ENCODE peak calls at places on chromosomes 7 and 10, in eight cellular contexts. One of them, this sample, is unnamed.

GRCh38 chr10:59011972-59012632 is 164.3 kb upstream of the PHYHIPL start:
- ATAC-seq in heart right ventricle: no peak
- ATAC-seq in lung: no peak
- ATAC-seq in RWPE2: no peak
- ATAC-seq in upper lobe of right lung: no peak
- ATAC-seq in right cardiac atrium: no peak
- ATAC-seq in psoas muscle: no peak
- ATAC-seq in HCT116: no peak
- ATAC-seq in this sample: no peak

GRCh38 chr10:95539560-95540284 is 21.4 kb downstream of the SORBS1 start:
- ATAC-seq in psoas muscle: no peak
- ATAC-seq in right cardiac atrium: no peak
- ATAC-seq in RWPE2: no peak
- ATAC-seq in upper lobe of right lung: no peak
- ATAC-seq in lung: no peak
- ATAC-seq in heart right ventricle: no peak
- ATAC-seq in HCT116: peak; percentile 29
- ATAC-seq in this sample: no peak

GRCh38 chr10:7541137-7542087 is 125.4 kb downstream of the ITIH5 start:
- ATAC-seq in right cardiac atrium: peak; percentile 95
- ATAC-seq in heart right ventricle: peak; percentile 92
- ATAC-seq in upper lobe of right lung: peak; percentile 76
- ATAC-seq in lung: peak; percentile 71
- ATAC-seq in RWPE2: no peak
- ATAC-seq in psoas muscle: peak; percentile 68
- ATAC-seq in HCT116: no peak
- ATAC-seq in this sample: peak; percentile 86

GRCh38 chr10:35890970-35891330 is 248.9 kb upstream of the FZD8 start:
- ATAC-seq in upper lobe of right lung: no peak
- ATAC-seq in heart right ventricle: no peak
- ATAC-seq in psoas muscle: no peak
- ATAC-seq in RWPE2: no peak
- ATAC-seq in right cardiac atrium: no peak
- ATAC-seq in lung: no peak
- ATAC-seq in HCT116: no peak
- ATAC-seq in this sample: no peak

GRCh38 chr10:29104661-29105369 is 184.1 kb upstream of the LYZL1 start:
- ATAC-seq in heart right ventricle: no peak
- ATAC-seq in upper lobe of right lung: no peak
- ATAC-seq in psoas muscle: no peak
- ATAC-seq in right cardiac atrium: no peak
- ATAC-seq in lung: no peak
- ATAC-seq in RWPE2: no peak
- ATAC-seq in HCT116: no peak
- ATAC-seq in this sample: no peak

GRCh38 chr10:75015440-75015839 is 96.0 kb upstream of the SAMD8 start:
- ATAC-seq in lung: no peak
- ATAC-seq in HCT116: no peak
- ATAC-seq in right cardiac atrium: no peak
- ATAC-seq in RWPE2: no peak
- ATAC-seq in psoas muscle: peak; percentile 50
- ATAC-seq in upper lobe of right lung: no peak
- ATAC-seq in heart right ventricle: no peak
- ATAC-seq in this sample: no peak

GRCh38 chr7:50119815-50120637 is 27.0 kb upstream of the ZPBP start:
- ATAC-seq in RWPE2: no peak
- ATAC-seq in psoas muscle: no peak
- ATAC-seq in HCT116: peak; percentile 97
- ATAC-seq in right cardiac atrium: no peak
- ATAC-seq in upper lobe of right lung: no peak
- ATAC-seq in lung: no peak
- ATAC-seq in heart right ventricle: no peak
- ATAC-seq in this sample: no peak

GRCh38 chr10:3533296-3533695 is 251.7 kb downstream of the KLF6 start:
- ATAC-seq in upper lobe of right lung: no peak
- ATAC-seq in right cardiac atrium: no peak
- ATAC-seq in lung: no peak
- ATAC-seq in psoas muscle: no peak
- ATAC-seq in heart right ventricle: no peak
- ATAC-seq in HCT116: peak; percentile 9
- ATAC-seq in RWPE2: peak; percentile 59
- ATAC-seq in this sample: no peak

DNA sequence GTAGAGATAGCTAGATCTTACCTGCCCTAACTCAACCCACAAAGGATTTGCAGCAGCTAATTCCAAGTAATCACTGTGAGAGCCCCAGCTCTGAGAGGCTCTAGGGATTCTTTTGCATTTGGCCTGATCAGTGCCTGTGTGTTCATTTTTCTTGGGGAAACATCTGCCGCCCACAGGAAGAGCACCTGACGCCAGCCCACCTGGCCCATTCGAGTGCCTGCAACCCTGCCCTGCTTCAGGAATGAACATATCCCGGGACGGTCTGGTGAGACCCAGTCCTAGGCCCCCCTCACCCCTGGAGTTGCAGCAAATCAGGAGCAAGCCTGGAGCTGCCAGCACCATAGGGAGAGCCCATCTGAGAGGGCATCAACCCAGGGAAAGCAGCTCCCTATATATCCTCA is 38.8 kb downstream of the GSDME start:
- ATAC-seq in RWPE2: no peak
- ATAC-seq in right cardiac atrium: no peak
- ATAC-seq in HCT116: no peak
- ATAC-seq in psoas muscle: no peak
- ATAC-seq in upper lobe of right lung: no peak
- ATAC-seq in lung: no peak
- ATAC-seq in heart right ventricle: no peak
- ATAC-seq in this sample: no peak
- H3K4me1 ChIP-seq in RWPE2: peaks cover 12% of the 10 kb centered on the region
- H3K4me1 ChIP-seq in right cardiac atrium: no peaks in the 10 kb centered on the region
- H3K4me1 ChIP-seq in HCT116: peaks cover 12% of the 10 kb centered on the region
- H3K4me1 ChIP-seq in psoas muscle: peaks cover 11% of the 10 kb centered on the region
- H3K4me1 ChIP-seq in upper lobe of right lung: no peaks in the 10 kb centered on the region
- H3K4me1 ChIP-seq in lung: no peaks in the 10 kb centered on the region
- H3K4me1 ChIP-seq in heart right ventricle: no peaks in the 10 kb centered on the region
- H3K4me1 ChIP-seq in this sample: no peaks in the 10 kb centered on the region

GRCh38 chr10:82506680-82507376 is 631.8 kb downstream of the NRG3 start:
- ATAC-seq in heart right ventricle: no peak
- ATAC-seq in psoas muscle: no peak
- ATAC-seq in lung: no peak
- ATAC-seq in HCT116: no peak
- ATAC-seq in right cardiac atrium: no peak
- ATAC-seq in upper lobe of right lung: no peak
- ATAC-seq in RWPE2: no peak
- ATAC-seq in this sample: no peak
- H3K4me1 ChIP-seq in heart right ventricle: peaks cover 2% of the 10 kb centered on the region
- H3K4me1 ChIP-seq in psoas muscle: no peaks in the 10 kb centered on the region
- H3K4me1 ChIP-seq in lung: no peaks in the 10 kb centered on the region
- H3K4me1 ChIP-seq in HCT116: no peaks in the 10 kb centered on the region
- H3K4me1 ChIP-seq in right cardiac atrium: no peaks in the 10 kb centered on the region
- H3K4me1 ChIP-seq in upper lobe of right lung: no peaks in the 10 kb centered on the region
- H3K4me1 ChIP-seq in RWPE2: no peaks in the 10 kb centered on the region
- H3K4me1 ChIP-seq in this sample: no peaks in the 10 kb centered on the region

DNA sequence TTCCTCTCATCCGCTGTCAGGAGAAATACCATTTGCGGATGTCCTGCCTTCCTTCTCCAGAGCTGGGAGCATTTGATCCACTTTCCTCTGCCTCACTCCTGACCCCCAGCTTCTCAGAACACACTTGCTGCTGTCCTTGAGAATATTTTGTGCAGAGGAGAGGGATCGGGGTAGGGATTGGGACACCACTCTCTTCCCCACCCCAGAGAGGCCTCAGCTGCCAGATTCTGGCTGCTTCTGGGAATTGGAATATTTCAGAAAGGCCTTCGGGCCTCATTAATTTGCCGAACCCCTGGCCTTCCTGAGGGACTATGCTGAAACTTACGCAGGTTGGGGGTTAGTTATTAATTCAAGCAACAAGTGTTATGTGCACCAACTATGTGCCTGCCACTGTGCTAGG is 96.9 kb downstream of the C10orf105 start:
- ATAC-seq in heart right ventricle: no peak
- ATAC-seq in upper lobe of right lung: no peak
- ATAC-seq in RWPE2: no peak
- ATAC-seq in HCT116: peak; percentile 4
- ATAC-seq in psoas muscle: no peak
- ATAC-seq in lung: no peak
- ATAC-seq in right cardiac atrium: no peak
- ATAC-seq in this sample: no peak
- H3K4me1 ChIP-seq in heart right ventricle: peaks cover 21% of the 10 kb centered on the region
- H3K4me1 ChIP-seq in upper lobe of right lung: peaks cover 32% of the 10 kb centered on the region
- H3K4me1 ChIP-seq in RWPE2: no peaks in the 10 kb centered on the region
- H3K4me1 ChIP-seq in HCT116: peaks cover 28% of the 10 kb centered on the region
- H3K4me1 ChIP-seq in psoas muscle: no peaks in the 10 kb centered on the region
- H3K4me1 ChIP-seq in lung: no peaks in the 10 kb centered on the region
- H3K4me1 ChIP-seq in right cardiac atrium: peaks cover 16% of the 10 kb centered on the region
- H3K4me1 ChIP-seq in this sample: peaks cover 82% of the 10 kb centered on the region

GRCh38 chr7:48087349-48087748 is 1.7 kb upstream of the UPP1 start:
- ATAC-seq in psoas muscle: no peak
- ATAC-seq in HCT116: no peak
- ATAC-seq in heart right ventricle: no peak
- ATAC-seq in right cardiac atrium: no peak
- ATAC-seq in upper lobe of right lung: no peak
- ATAC-seq in lung: no peak
- ATAC-seq in RWPE2: no peak
- ATAC-seq in this sample: no peak

GRCh38 chr7:48083114-48083830 is 5.8 kb upstream of the UPP1 start:
- ATAC-seq in HCT116: no peak
- ATAC-seq in lung: no peak
- ATAC-seq in RWPE2: no peak
- ATAC-seq in heart right ventricle: no peak
- ATAC-seq in upper lobe of right lung: no peak
- ATAC-seq in psoas muscle: no peak
- ATAC-seq in right cardiac atrium: peak; percentile 19
- ATAC-seq in this sample: no peak

GRCh38 chr7:48084727-48085432 is 4.2 kb upstream of the UPP1 start:
- ATAC-seq in RWPE2: peak; percentile 60
- ATAC-seq in HCT116: peak; percentile 47
- ATAC-seq in heart right ventricle: peak; percentile 52
- ATAC-seq in psoas muscle: no peak
- ATAC-seq in lung: peak; percentile 21
- ATAC-seq in right cardiac atrium: peak; percentile 59
- ATAC-seq in upper lobe of right lung: peak; percentile 21
- ATAC-seq in this sample: peak; percentile 49

GRCh38 chr7:48085942-48086341 is 3.1 kb upstream of the UPP1 start:
- ATAC-seq in upper lobe of right lung: no peak
- ATAC-seq in right cardiac atrium: no peak
- ATAC-seq in lung: no peak
- ATAC-seq in psoas muscle: no peak
- ATAC-seq in RWPE2: no peak
- ATAC-seq in heart right ventricle: no peak
- ATAC-seq in HCT116: no peak
- ATAC-seq in this sample: no peak

DNA sequence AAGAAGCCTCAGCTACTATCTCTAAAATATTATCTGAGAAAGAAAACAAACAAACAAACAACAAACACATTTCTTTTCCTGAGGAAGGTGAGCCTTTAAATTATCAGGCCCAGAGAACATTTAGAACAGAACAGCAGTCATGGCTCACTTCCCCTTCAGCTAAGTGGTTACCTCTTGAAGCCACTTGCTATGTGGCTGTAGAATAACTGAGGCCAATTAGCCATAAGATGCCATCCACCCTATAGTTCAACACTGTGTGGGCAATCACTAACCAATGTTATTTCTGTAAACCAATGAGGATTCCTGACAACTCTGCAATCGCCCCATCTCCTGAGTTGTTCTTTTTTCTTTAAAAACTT is 3.7 kb upstream of the UPP1 start:
- ATAC-seq in HCT116: no peak
- ATAC-seq in psoas muscle: no peak
- ATAC-seq in lung: no peak
- ATAC-seq in heart right ventricle: no peak
- ATAC-seq in right cardiac atrium: no peak
- ATAC-seq in upper lobe of right lung: no peak
- ATAC-seq in RWPE2: no peak
- ATAC-seq in this sample: no peak
- H3K4me1 ChIP-seq in HCT116: peaks cover 79% of the 10 kb centered on the region
- H3K4me1 ChIP-seq in psoas muscle: peaks cover 5% of the 10 kb centered on the region
- H3K4me1 ChIP-seq in lung: no peaks in the 10 kb centered on the region
- H3K4me1 ChIP-seq in heart right ventricle: peaks cover 23% of the 10 kb centered on the region
- H3K4me1 ChIP-seq in right cardiac atrium: peaks cover 4% of the 10 kb centered on the region
- H3K4me1 ChIP-seq in upper lobe of right lung: peaks cover 35% of the 10 kb centered on the region
- H3K4me1 ChIP-seq in RWPE2: peaks cover 63% of the 10 kb centered on the region
- H3K4me1 ChIP-seq in this sample: no peaks in the 10 kb centered on the region

DNA sequence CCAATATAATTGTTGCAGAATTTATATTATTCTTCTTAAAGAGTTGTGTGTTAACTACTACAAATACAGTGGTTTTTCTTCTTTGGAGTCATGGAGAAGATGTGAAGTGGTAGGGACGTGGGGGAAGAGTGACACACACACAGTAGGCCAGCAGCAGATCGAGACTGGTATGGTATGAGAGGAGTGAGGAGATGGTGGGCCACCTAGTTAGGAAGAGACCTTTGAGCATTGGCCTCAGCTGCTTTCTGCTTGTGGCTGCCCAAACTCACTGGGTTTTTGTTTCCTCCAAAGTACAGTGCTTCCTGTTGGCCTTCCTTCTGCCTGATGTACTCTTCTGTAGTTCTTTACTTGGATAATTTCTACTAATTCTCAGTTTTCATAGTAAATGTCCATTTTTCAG is 14.6 kb downstream of the VCL start:
- ATAC-seq in psoas muscle: peak; percentile 5
- ATAC-seq in right cardiac atrium: no peak
- ATAC-seq in HCT116: no peak
- ATAC-seq in RWPE2: no peak
- ATAC-seq in lung: no peak
- ATAC-seq in heart right ventricle: no peak
- ATAC-seq in upper lobe of right lung: no peak
- ATAC-seq in this sample: no peak
- H3K4me1 ChIP-seq in psoas muscle: peaks cover 58% of the 10 kb centered on the region
- H3K4me1 ChIP-seq in right cardiac atrium: peaks cover 4% of the 10 kb centered on the region
- H3K4me1 ChIP-seq in HCT116: peaks cover 29% of the 10 kb centered on the region
- H3K4me1 ChIP-seq in RWPE2: peaks cover 27% of the 10 kb centered on the region
- H3K4me1 ChIP-seq in lung: peaks cover 38% of the 10 kb centered on the region
- H3K4me1 ChIP-seq in heart right ventricle: peaks cover 55% of the 10 kb centered on the region
- H3K4me1 ChIP-seq in upper lobe of right lung: peaks cover 41% of the 10 kb centered on the region
- H3K4me1 ChIP-seq in this sample: peaks cover 16% of the 10 kb centered on the region

This sample was measured in gastroesophageal sphincter.